ENCODE peak calls at places on chromosomes 12 and 14, in seven cellular contexts. J, F, I, H, R, Z and G are unnamed samples.

GRCh38 chr12:13980548-13981295 is 680 bp downstream of the GRIN2B start:
- DNase-seq in J (no peak), F (no peak), I (no peak), H (no peak), R (peak), Z (no peak), G (no peak)

GRCh38 chr12:130249376-130249775 is 87.1 kb downstream of the FZD10 start:
- DNase-seq in J (no peak), F (no peak), I (no peak), H (peak), R (no peak), Z (no peak), G (no peak)

GRCh38 chr14:74541225-74541624 is 47.7 kb downstream of the ISCA2 start:
- DNase-seq in J (no peak), F (no peak), I (no peak), H (no peak), R (no peak), Z (no peak), G (no peak)

GRCh38 chr12:40158592-40159111 is 52.8 kb upstream of the SLC2A13 start:
- DNase-seq in J (no peak), F (peak), I (no peak), H (no peak), R (no peak), Z (no peak), G (peak)

GRCh38 chr12:65778268-65779090 is 45.8 kb upstream of the HMGA2 start:
- DNase-seq in J (no peak), F (peak), I (no peak), H (no peak), R (no peak), Z (peak), G (peak)

GRCh38 chr12:946656-947055 is 2.8 kb downstream of the RAD52 start:
- DNase-seq in J (no peak), F (peak), I (no peak), H (no peak), R (no peak), Z (peak), G (no peak)

GRCh38 chr12:45587877-45588530 is 141.5 kb upstream of the ARID2 start:
- DNase-seq in J (no peak), F (peak), I (no peak), H (peak), R (no peak), Z (no peak), G (peak)

GRCh38 chr12:113138826-113139225 is 3.3 kb upstream of the RASAL1 start:
- DNase-seq in J (no peak), F (no peak), I (no peak), H (no peak), R (no peak), Z (no peak), G (no peak)

GRCh38 chr12:102034346-102034745 is 27.4 kb downstream of the WASHC3 start:
- DNase-seq in J (no peak), F (peak), I (no peak), H (no peak), R (no peak), Z (peak), G (no peak)

GRCh38 chr14:65006251-65006721 is 19.6 kb downstream of the FNTB start:
- DNase-seq in J (no peak), F (no peak), I (no peak), H (no peak), R (no peak), Z (no peak), G (no peak)